ENCODE peak calls at places on chromosomes 16 and 17, in five cellular contexts. L, X, F, P and W are unnamed samples.

GRCh38 chr17:2102931-2103398 is 48.1 kb downstream of the HIC1 start:
- DNase-seq in L (no peak), P (no peak), F (peak), X (no peak), W (no peak)

GRCh38 chr17:38705523-38705802 is 390 bp downstream of the MLLT6 start:
- DNase-seq in P (peak), F (no peak), X (no peak), L (no peak), W (no peak)

GRCh38 chr16:87951550-87952538 is 610 bp downstream of the BANP start:
- DNase-seq in F (peak), X (peak), P (no peak), L (no peak), W (peak)

GRCh38 chr16:9155876-9156275 is 64.4 kb downstream of the HAPSTR1 start:
- DNase-seq in X (no peak), P (no peak), F (no peak), L (no peak), W (no peak)

GRCh38 chr16:13866073-13866472 is 53.9 kb upstream of the ERCC4 start:
- DNase-seq in F (peak), X (peak), P (peak), L (peak), W (peak)

GRCh38 chr17:12403881-12404398 is 261.8 kb upstream of the MYOCD start:
- DNase-seq in F (no peak), L (no peak), P (no peak), X (no peak), W (no peak)

GRCh38 chr16:548586-548985 is 11.6 kb upstream of the PRR35 start:
- DNase-seq in P (no peak), F (no peak), L (no peak), X (no peak), W (no peak)

GRCh38 chr16:30473231-30474061 is 904 bp downstream of the ITGAL start:
- DNase-seq in P (peak), F (no peak), L (peak), X (peak), W (no peak)

GRCh38 chr16:6558133-6558532 is 774.5 kb upstream of the RBFOX1 start:
- DNase-seq in X (no peak), P (no peak), F (no peak), L (no peak), W (no peak)

GRCh38 chr17:80892900-80893603 is 98.6 kb upstream of the CHMP6 start:
- DNase-seq in L (peak), P (no peak), F (peak), X (peak), W (peak)

GRCh38 chr17:83179811-83180210 is 100.4 kb downstream of the METRNL start:
- DNase-seq in L (no peak), F (no peak), X (no peak), P (no peak), W (no peak)

GRCh38 chr16:21626659-21627277 is 25.6 kb downstream of the IGSF6 start:
- DNase-seq in X (no peak), F (peak), L (peak), P (no peak), W (peak)

GRCh38 chr16:83513006-83513755 is 294.6 kb upstream of the HSBP1 start:
- DNase-seq in L (no peak), P (no peak), X (no peak), F (peak), W (no peak)

GRCh38 chr17:4175921-4176802 is 33.2 kb downstream of the CYB5D2 start:
- DNase-seq in L (peak), P (peak), X (peak), F (no peak), W (no peak)

GRCh38 chr16:535446-536405 is 8.2 kb downstream of the CAPN15 start:
- DNase-seq in F (no peak), P (no peak), L (no peak), X (no peak), W (no peak)

GRCh38 chr17:63946440-63947363 is 14.6 kb upstream of the CD79B start:
- DNase-seq in L (peak), F (peak), P (peak), X (peak), W (peak)

GRCh38 chr17:48155889-48156670 is 48.5 kb downstream of the SNX11 start:
- DNase-seq in X (no peak), F (no peak), P (no peak), L (no peak), W (no peak)

GRCh38 chr16:22318690-22319358 is 21.6 kb downstream of the POLR3E start:
- DNase-seq in F (peak), X (peak), P (peak), L (peak), W (peak)

GRCh38 chr16:82509636-82510035 is 117.1 kb upstream of the CDH13 start:
- DNase-seq in X (no peak), F (no peak), P (no peak), L (no peak), W (no peak)

GRCh38 chr16:27690604-27691003 is 140.7 kb downstream of the KATNIP start:
- DNase-seq in L (peak), X (peak), P (peak), F (peak), W (peak)

GRCh38 chr16:70694517-70695218 is 8.8 kb upstream of the MTSS2 start:
- DNase-seq in P (no peak), F (no peak), L (no peak), X (no peak), W (no peak)

GRCh38 chr17:68456529-68457167 is 648 bp downstream of the WIPI1 start:
- DNase-seq in L (no peak), P (no peak), F (peak), X (no peak), W (peak)

GRCh38 chr16:4521971-4522623 is 16.5 kb downstream of the CDIP1 start:
- DNase-seq in F (no peak), X (no peak), P (no peak), L (no peak), W (no peak)

GRCh38 chr16:11402051-11402744 is 56.9 kb downstream of the RMI2 start:
- DNase-seq in X (no peak), L (no peak), P (no peak), F (no peak), W (no peak)

GRCh38 chr17:41914358-41914766 is 4.4 kb downstream of the ACLY start:
- DNase-seq in L (no peak), X (no peak), P (no peak), F (no peak), W (no peak)

GRCh38 chr17:2795412-2796163 is 650 bp upstream of the RAP1GAP2 start:
- DNase-seq in P (no peak), F (no peak), L (no peak), X (no peak), W (no peak)

GRCh38 chr16:89133457-89134127 is 38.0 kb upstream of the CDH15 start:
- DNase-seq in X (no peak), F (no peak), P (no peak), L (no peak), W (no peak)

GRCh38 chr16:50313596-50314483 is 47.5 kb downstream of the ADCY7 start:
- DNase-seq in F (peak), L (peak), P (peak), X (peak), W (peak)

GRCh38 chr17:72151565-72152391 is 31.0 kb downstream of the SOX9 start:
- DNase-seq in L (no peak), X (no peak), P (no peak), F (peak), W (no peak)

GRCh38 chr17:74190154-74190553 is 13.3 kb upstream of the RPL38 start:
- DNase-seq in X (no peak), P (no peak), L (no peak), F (peak), W (peak)

GRCh38 chr16:75471723-75472634 is 7.5 kb upstream of the TMEM170A start:
- DNase-seq in P (peak), X (peak), L (peak), F (peak), W (peak)

GRCh38 chr17:4554997-4555799 is at the start of gene MYBBP1A:
- DNase-seq in F (peak), X (peak), P (peak), L (peak), W (peak)

GRCh38 chr16:64238576-64238975 is 883.3 kb downstream of the CDH11 start:
- DNase-seq in P (no peak), X (no peak), F (no peak), L (no peak), W (no peak)

GRCh38 chr17:57420674-57421392 is 164.5 kb downstream of the MSI2 start:
- DNase-seq in P (no peak), L (no peak), X (no peak), F (no peak), W (no peak)